ENCODE peak calls at places on chromosomes 16 and 17, in eight cellular contexts. One of them, this sample, is unnamed.

GRCh38 chr17:65062168-65062915 is 5.8 kb upstream of the GNA13 start:
- DNase-seq in heart right ventricle: no peak
- DNase-seq in cardiac muscle cell: no peak
- DNase-seq in neural progenitor cell: peak
- DNase-seq in A549: peak
- DNase-seq in stomach: no peak
- DNase-seq in CD4-positive, CD25-positive, alpha-beta regulatory T cell: no peak
- DNase-seq in ovary: no peak
- DNase-seq in this sample: peak

GRCh38 chr17:37729905-37730304 is 15.0 kb downstream of the HNF1B start:
- DNase-seq in heart right ventricle: no peak
- DNase-seq in cardiac muscle cell: no peak
- DNase-seq in neural progenitor cell: peak
- DNase-seq in A549: no peak
- DNase-seq in stomach: no peak
- DNase-seq in CD4-positive, CD25-positive, alpha-beta regulatory T cell: no peak
- DNase-seq in ovary: no peak
- DNase-seq in this sample: no peak

GRCh38 chr17:67390646-67391480 is 13.8 kb downstream of the PITPNC1 start:
- DNase-seq in heart right ventricle: no peak
- DNase-seq in cardiac muscle cell: peak
- DNase-seq in neural progenitor cell: no peak
- DNase-seq in A549: peak
- DNase-seq in stomach: peak
- DNase-seq in CD4-positive, CD25-positive, alpha-beta regulatory T cell: peak
- DNase-seq in ovary: no peak
- DNase-seq in this sample: peak

GRCh38 chr17:28880572-28880945 is 17.0 kb downstream of the FLOT2 start:
- DNase-seq in heart right ventricle: no peak
- DNase-seq in cardiac muscle cell: no peak
- DNase-seq in neural progenitor cell: no peak
- DNase-seq in A549: no peak
- DNase-seq in stomach: no peak
- DNase-seq in CD4-positive, CD25-positive, alpha-beta regulatory T cell: no peak
- DNase-seq in ovary: no peak
- DNase-seq in this sample: no peak

GRCh38 chr17:4750606-4751005 is 10.9 kb upstream of the CXCL16 start:
- DNase-seq in heart right ventricle: no peak
- DNase-seq in cardiac muscle cell: no peak
- DNase-seq in neural progenitor cell: no peak
- DNase-seq in A549: no peak
- DNase-seq in stomach: no peak
- DNase-seq in CD4-positive, CD25-positive, alpha-beta regulatory T cell: no peak
- DNase-seq in ovary: no peak
- DNase-seq in this sample: no peak

GRCh38 chr16:18983565-18984424 is at the start of gene TMC7:
- DNase-seq in heart right ventricle: peak
- DNase-seq in cardiac muscle cell: peak
- DNase-seq in neural progenitor cell: peak
- DNase-seq in A549: peak
- DNase-seq in stomach: peak
- DNase-seq in CD4-positive, CD25-positive, alpha-beta regulatory T cell: no peak
- DNase-seq in ovary: peak
- DNase-seq in this sample: peak

GRCh38 chr17:27573548-27573947 is 57.4 kb upstream of the LGALS9 start:
- DNase-seq in heart right ventricle: no peak
- DNase-seq in cardiac muscle cell: no peak
- DNase-seq in neural progenitor cell: no peak
- DNase-seq in A549: no peak
- DNase-seq in stomach: no peak
- DNase-seq in CD4-positive, CD25-positive, alpha-beta regulatory T cell: no peak
- DNase-seq in ovary: no peak
- DNase-seq in this sample: no peak

GRCh38 chr17:63984206-63984605 is 11.5 kb upstream of the SCN4A start:
- DNase-seq in heart right ventricle: no peak
- DNase-seq in cardiac muscle cell: peak
- DNase-seq in neural progenitor cell: no peak
- DNase-seq in A549: no peak
- DNase-seq in stomach: no peak
- DNase-seq in CD4-positive, CD25-positive, alpha-beta regulatory T cell: no peak
- DNase-seq in ovary: no peak
- DNase-seq in this sample: no peak

GRCh38 chr17:76124582-76125390 is 16.3 kb downstream of the FOXJ1 start:
- DNase-seq in heart right ventricle: no peak
- DNase-seq in cardiac muscle cell: no peak
- DNase-seq in neural progenitor cell: peak
- DNase-seq in A549: peak
- DNase-seq in stomach: no peak
- DNase-seq in CD4-positive, CD25-positive, alpha-beta regulatory T cell: no peak
- DNase-seq in ovary: no peak
- DNase-seq in this sample: no peak

GRCh38 chr17:59387351-59388069 is 56.1 kb downstream of the YPEL2 start:
- DNase-seq in heart right ventricle: no peak
- DNase-seq in cardiac muscle cell: no peak
- DNase-seq in neural progenitor cell: no peak
- DNase-seq in A549: no peak
- DNase-seq in stomach: no peak
- DNase-seq in CD4-positive, CD25-positive, alpha-beta regulatory T cell: no peak
- DNase-seq in ovary: no peak
- DNase-seq in this sample: no peak

GRCh38 chr17:62902573-62903229 is 63.3 kb upstream of the TANC2 start:
- DNase-seq in heart right ventricle: no peak
- DNase-seq in cardiac muscle cell: no peak
- DNase-seq in neural progenitor cell: no peak
- DNase-seq in A549: no peak
- DNase-seq in stomach: no peak
- DNase-seq in CD4-positive, CD25-positive, alpha-beta regulatory T cell: no peak
- DNase-seq in ovary: no peak
- DNase-seq in this sample: no peak

GRCh38 chr17:47813077-47813476 is 8.5 kb downstream of the OSBPL7 start:
- DNase-seq in heart right ventricle: no peak
- DNase-seq in cardiac muscle cell: no peak
- DNase-seq in neural progenitor cell: no peak
- DNase-seq in A549: no peak
- DNase-seq in stomach: no peak
- DNase-seq in CD4-positive, CD25-positive, alpha-beta regulatory T cell: no peak
- DNase-seq in ovary: peak
- DNase-seq in this sample: no peak

GRCh38 chr17:36544049-36544319 is 735 bp upstream of the GGNBP2 start:
- DNase-seq in heart right ventricle: no peak
- DNase-seq in cardiac muscle cell: peak
- DNase-seq in neural progenitor cell: peak
- DNase-seq in A549: peak
- DNase-seq in stomach: peak
- DNase-seq in CD4-positive, CD25-positive, alpha-beta regulatory T cell: no peak
- DNase-seq in ovary: no peak
- DNase-seq in this sample: no peak

GRCh38 chr17:32136856-32137255 is 5.4 kb upstream of the RHOT1 start:
- DNase-seq in heart right ventricle: no peak
- DNase-seq in cardiac muscle cell: peak
- DNase-seq in neural progenitor cell: no peak
- DNase-seq in A549: no peak
- DNase-seq in stomach: no peak
- DNase-seq in CD4-positive, CD25-positive, alpha-beta regulatory T cell: no peak
- DNase-seq in ovary: no peak
- DNase-seq in this sample: no peak

GRCh38 chr17:71631483-71631882 is 489.3 kb upstream of the SOX9 start:
- DNase-seq in heart right ventricle: no peak
- DNase-seq in cardiac muscle cell: peak
- DNase-seq in neural progenitor cell: no peak
- DNase-seq in A549: no peak
- DNase-seq in stomach: no peak
- DNase-seq in CD4-positive, CD25-positive, alpha-beta regulatory T cell: no peak
- DNase-seq in ovary: no peak
- DNase-seq in this sample: no peak

GRCh38 chr17:48726182-48726915 is 2.2 kb downstream of the HOXB13 start:
- DNase-seq in heart right ventricle: no peak
- DNase-seq in cardiac muscle cell: no peak
- DNase-seq in neural progenitor cell: no peak
- DNase-seq in A549: no peak
- DNase-seq in stomach: no peak
- DNase-seq in CD4-positive, CD25-positive, alpha-beta regulatory T cell: no peak
- DNase-seq in ovary: no peak
- DNase-seq in this sample: no peak

GRCh38 chr17:30597776-30598288 is 120.6 kb downstream of the GOSR1 start:
- DNase-seq in heart right ventricle: no peak
- DNase-seq in cardiac muscle cell: no peak
- DNase-seq in neural progenitor cell: no peak
- DNase-seq in A549: no peak
- DNase-seq in stomach: no peak
- DNase-seq in CD4-positive, CD25-positive, alpha-beta regulatory T cell: no peak
- DNase-seq in ovary: no peak
- DNase-seq in this sample: no peak

GRCh38 chr17:2901582-2901981 is 105.3 kb downstream of the RAP1GAP2 start:
- DNase-seq in heart right ventricle: peak
- DNase-seq in cardiac muscle cell: no peak
- DNase-seq in neural progenitor cell: no peak
- DNase-seq in A549: no peak
- DNase-seq in stomach: peak
- DNase-seq in CD4-positive, CD25-positive, alpha-beta regulatory T cell: no peak
- DNase-seq in ovary: no peak
- DNase-seq in this sample: no peak

GRCh38 chr17:73973881-73974409 is 229.5 kb upstream of the RPL38 start:
- DNase-seq in heart right ventricle: no peak
- DNase-seq in cardiac muscle cell: peak
- DNase-seq in neural progenitor cell: no peak
- DNase-seq in A549: no peak
- DNase-seq in stomach: no peak
- DNase-seq in CD4-positive, CD25-positive, alpha-beta regulatory T cell: no peak
- DNase-seq in ovary: no peak
- DNase-seq in this sample: no peak

DNA sequence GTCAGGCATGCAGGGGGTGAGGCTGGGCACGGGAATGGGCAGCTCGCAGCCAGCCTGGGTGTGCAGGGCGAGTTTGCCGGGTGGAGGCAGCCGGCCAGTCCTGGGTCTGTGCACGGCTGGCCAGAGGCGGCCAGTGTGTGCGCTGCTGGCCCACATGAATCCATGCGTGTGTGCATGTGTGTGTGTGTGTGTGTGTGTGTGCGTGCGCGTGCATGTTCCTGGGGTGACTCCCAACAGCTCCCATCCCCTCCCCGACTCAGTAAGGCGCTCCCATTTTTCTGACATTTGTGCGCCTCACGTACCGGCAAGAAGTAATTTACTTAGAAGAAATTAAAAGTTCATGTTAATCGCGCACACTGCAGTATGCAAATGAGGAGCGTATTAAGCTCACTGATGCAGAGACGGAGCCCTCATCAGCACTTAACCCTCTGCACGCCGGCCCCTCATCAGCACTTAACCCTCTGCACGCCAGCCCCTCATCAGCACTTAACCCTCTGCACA is 55.4 kb upstream of the ACSF3 start:
- DNase-seq in heart right ventricle: peak
- DNase-seq in cardiac muscle cell: no peak
- DNase-seq in neural progenitor cell: no peak
- DNase-seq in A549: no peak
- DNase-seq in stomach: no peak
- DNase-seq in CD4-positive, CD25-positive, alpha-beta regulatory T cell: no peak
- DNase-seq in ovary: no peak
- DNase-seq in this sample: no peak
- H3K4me3 ChIP-seq in heart right ventricle: no peak
- H3K4me3 ChIP-seq in cardiac muscle cell: no peak
- H3K4me3 ChIP-seq in neural progenitor cell: no peak
- H3K4me3 ChIP-seq in A549: no peak
- H3K4me3 ChIP-seq in stomach: no peak
- H3K4me3 ChIP-seq in CD4-positive, CD25-positive, alpha-beta regulatory T cell: no peak
- H3K4me3 ChIP-seq in ovary: no peak
- H3K4me3 ChIP-seq in this sample: no peak

GRCh38 chr16:16940351-16940750 is 530.4 kb downstream of the XYLT1 start:
- DNase-seq in heart right ventricle: no peak
- DNase-seq in cardiac muscle cell: no peak
- DNase-seq in neural progenitor cell: no peak
- DNase-seq in A549: no peak
- DNase-seq in stomach: no peak
- DNase-seq in CD4-positive, CD25-positive, alpha-beta regulatory T cell: no peak
- DNase-seq in ovary: no peak
- DNase-seq in this sample: no peak

DNA sequence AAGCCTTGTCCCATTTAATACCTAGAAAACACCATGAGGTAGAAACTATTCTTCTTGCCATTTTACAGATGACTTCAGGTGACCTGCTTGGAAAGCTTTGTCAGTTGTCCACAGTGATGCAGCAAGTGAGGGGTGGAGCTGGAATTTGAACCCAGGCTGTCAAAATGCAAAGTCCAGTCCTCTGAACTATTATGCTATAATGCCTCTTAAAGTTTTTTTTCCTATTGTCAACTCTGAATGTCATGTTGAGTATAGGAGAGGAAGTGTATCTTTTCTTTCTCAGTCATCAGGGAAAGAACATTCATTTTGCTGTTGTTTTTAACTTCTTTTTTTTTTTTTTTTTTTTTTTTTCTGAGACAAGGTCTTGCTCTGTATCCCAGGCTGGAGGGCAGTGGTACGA is 525.6 kb downstream of the XYLT1 start:
- DNase-seq in heart right ventricle: no peak
- DNase-seq in cardiac muscle cell: no peak
- DNase-seq in neural progenitor cell: no peak
- DNase-seq in A549: no peak
- DNase-seq in stomach: no peak
- DNase-seq in CD4-positive, CD25-positive, alpha-beta regulatory T cell: no peak
- DNase-seq in ovary: no peak
- DNase-seq in this sample: no peak
- H3K27ac ChIP-seq in heart right ventricle: no peak
- H3K27ac ChIP-seq in cardiac muscle cell: no peak
- H3K27ac ChIP-seq in neural progenitor cell: no peak
- H3K27ac ChIP-seq in A549: no peak
- H3K27ac ChIP-seq in stomach: no peak
- H3K27ac ChIP-seq in CD4-positive, CD25-positive, alpha-beta regulatory T cell: no peak
- H3K27ac ChIP-seq in ovary: no peak
- H3K27ac ChIP-seq in this sample: no peak

GRCh38 chr16:68739964-68740627 is 3.0 kb downstream of the CDH1 start:
- DNase-seq in heart right ventricle: no peak
- DNase-seq in cardiac muscle cell: no peak
- DNase-seq in neural progenitor cell: no peak
- DNase-seq in A549: peak
- DNase-seq in stomach: no peak
- DNase-seq in CD4-positive, CD25-positive, alpha-beta regulatory T cell: no peak
- DNase-seq in ovary: no peak
- DNase-seq in this sample: no peak
- H3K4me3 ChIP-seq in heart right ventricle: no peak
- H3K4me3 ChIP-seq in cardiac muscle cell: no peak
- H3K4me3 ChIP-seq in neural progenitor cell: no peak
- H3K4me3 ChIP-seq in A549: no peak
- H3K4me3 ChIP-seq in stomach: peak
- H3K4me3 ChIP-seq in CD4-positive, CD25-positive, alpha-beta regulatory T cell: no peak
- H3K4me3 ChIP-seq in ovary: no peak
- H3K4me3 ChIP-seq in this sample: no peak

GRCh38 chr17:45435481-45435880 is 2.8 kb upstream of the ARHGAP27 start:
- DNase-seq in heart right ventricle: no peak
- DNase-seq in cardiac muscle cell: no peak
- DNase-seq in neural progenitor cell: no peak
- DNase-seq in A549: no peak
- DNase-seq in stomach: no peak
- DNase-seq in CD4-positive, CD25-positive, alpha-beta regulatory T cell: no peak
- DNase-seq in ovary: no peak
- DNase-seq in this sample: no peak
- H3K27ac ChIP-seq in heart right ventricle: no peak
- H3K27ac ChIP-seq in cardiac muscle cell: no peak
- H3K27ac ChIP-seq in neural progenitor cell: no peak
- H3K27ac ChIP-seq in A549: no peak
- H3K27ac ChIP-seq in stomach: no peak
- H3K27ac ChIP-seq in CD4-positive, CD25-positive, alpha-beta regulatory T cell: no peak
- H3K27ac ChIP-seq in ovary: no peak
- H3K27ac ChIP-seq in this sample: no peak